ENCODE peak calls at places on chromosomes 1 and 21, in seven cellular contexts. One of them, this sample, is unnamed.

GRCh38 chr1:199913313-199913712 is 114.2 kb upstream of the NR5A2 start:
- DNase-seq in SK-N-SH: no peak
- DNase-seq in effector memory CD4-positive, alpha-beta T cell: no peak
- DNase-seq in tibial artery: no peak
- DNase-seq in neural progenitor cell: no peak
- DNase-seq in heart left ventricle: no peak
- DNase-seq in endodermal cell: no peak
- DNase-seq in this sample: no peak

GRCh38 chr1:95408506-95409136 is 174.6 kb downstream of the RWDD3 start:
- DNase-seq in neural progenitor cell: peak; percentile 22
- DNase-seq in heart left ventricle: no peak
- DNase-seq in tibial artery: no peak
- DNase-seq in SK-N-SH: no peak
- DNase-seq in effector memory CD4-positive, alpha-beta T cell: no peak
- DNase-seq in endodermal cell: no peak
- DNase-seq in this sample: no peak

GRCh38 chr21:16407403-16408279 is 677.9 kb downstream of the USP25 start:
- DNase-seq in neural progenitor cell: no peak
- DNase-seq in tibial artery: no peak
- DNase-seq in SK-N-SH: peak; percentile 24
- DNase-seq in effector memory CD4-positive, alpha-beta T cell: no peak
- DNase-seq in endodermal cell: no peak
- DNase-seq in heart left ventricle: no peak
- DNase-seq in this sample: no peak

GRCh38 chr1:169483500-169483966 is 2.2 kb downstream of the SLC19A2 start:
- DNase-seq in effector memory CD4-positive, alpha-beta T cell: no peak
- DNase-seq in SK-N-SH: no peak
- DNase-seq in tibial artery: peak; percentile 53
- DNase-seq in neural progenitor cell: no peak
- DNase-seq in heart left ventricle: peak; percentile 34
- DNase-seq in endodermal cell: no peak
- DNase-seq in this sample: no peak

GRCh38 chr1:35316264-35316663 is 47.8 kb downstream of the ZMYM4 start:
- DNase-seq in effector memory CD4-positive, alpha-beta T cell: no peak
- DNase-seq in heart left ventricle: no peak
- DNase-seq in neural progenitor cell: no peak
- DNase-seq in tibial artery: no peak
- DNase-seq in SK-N-SH: no peak
- DNase-seq in endodermal cell: no peak
- DNase-seq in this sample: no peak

GRCh38 chr1:18646776-18647410 is 16.2 kb downstream of the PAX7 start:
- DNase-seq in tibial artery: no peak
- DNase-seq in neural progenitor cell: peak; percentile 87
- DNase-seq in heart left ventricle: no peak
- DNase-seq in SK-N-SH: peak; percentile 71
- DNase-seq in endodermal cell: peak; percentile 82
- DNase-seq in effector memory CD4-positive, alpha-beta T cell: no peak
- DNase-seq in this sample: no peak

GRCh38 chr1:11997081-11997851 is 17.0 kb downstream of the MFN2 start:
- DNase-seq in neural progenitor cell: no peak
- DNase-seq in SK-N-SH: no peak
- DNase-seq in effector memory CD4-positive, alpha-beta T cell: no peak
- DNase-seq in tibial artery: no peak
- DNase-seq in heart left ventricle: no peak
- DNase-seq in endodermal cell: no peak
- DNase-seq in this sample: no peak

GRCh38 chr1:169345500-169345899 is 22.1 kb downstream of the NME7 start:
- DNase-seq in SK-N-SH: no peak
- DNase-seq in neural progenitor cell: no peak
- DNase-seq in heart left ventricle: no peak
- DNase-seq in endodermal cell: no peak
- DNase-seq in effector memory CD4-positive, alpha-beta T cell: no peak
- DNase-seq in tibial artery: no peak
- DNase-seq in this sample: no peak

GRCh38 chr1:209645574-209646452 is 6.4 kb downstream of the LAMB3 start:
- DNase-seq in neural progenitor cell: no peak
- DNase-seq in endodermal cell: no peak
- DNase-seq in tibial artery: no peak
- DNase-seq in SK-N-SH: no peak
- DNase-seq in effector memory CD4-positive, alpha-beta T cell: no peak
- DNase-seq in heart left ventricle: no peak
- DNase-seq in this sample: peak; percentile 76

GRCh38 chr1:207088731-207089626 is at the start of gene C4BPB:
- DNase-seq in heart left ventricle: no peak
- DNase-seq in endodermal cell: no peak
- DNase-seq in tibial artery: no peak
- DNase-seq in neural progenitor cell: peak; percentile 9
- DNase-seq in SK-N-SH: no peak
- DNase-seq in effector memory CD4-positive, alpha-beta T cell: no peak
- DNase-seq in this sample: no peak

GRCh38 chr1:153697191-153697872 is 18.8 kb downstream of the NPR1 start:
- DNase-seq in neural progenitor cell: peak; percentile 21
- DNase-seq in SK-N-SH: peak; percentile 27
- DNase-seq in endodermal cell: peak; percentile 91
- DNase-seq in tibial artery: peak; percentile 68
- DNase-seq in effector memory CD4-positive, alpha-beta T cell: no peak
- DNase-seq in heart left ventricle: peak; percentile 78
- DNase-seq in this sample: peak; percentile 89
- H3K27ac ChIP-seq in neural progenitor cell: no peak overlapping the region
- H3K27ac ChIP-seq in SK-N-SH: no peak overlapping the region
- H3K27ac ChIP-seq in endodermal cell: peak overlapping the region; percentile 93
- H3K27ac ChIP-seq in tibial artery: peak overlapping the region; percentile 86
- H3K27ac ChIP-seq in effector memory CD4-positive, alpha-beta T cell: no peak overlapping the region
- H3K27ac ChIP-seq in heart left ventricle: peak overlapping the region; percentile 85
- H3K27ac ChIP-seq in this sample: peak overlapping the region; percentile 97

DNA sequence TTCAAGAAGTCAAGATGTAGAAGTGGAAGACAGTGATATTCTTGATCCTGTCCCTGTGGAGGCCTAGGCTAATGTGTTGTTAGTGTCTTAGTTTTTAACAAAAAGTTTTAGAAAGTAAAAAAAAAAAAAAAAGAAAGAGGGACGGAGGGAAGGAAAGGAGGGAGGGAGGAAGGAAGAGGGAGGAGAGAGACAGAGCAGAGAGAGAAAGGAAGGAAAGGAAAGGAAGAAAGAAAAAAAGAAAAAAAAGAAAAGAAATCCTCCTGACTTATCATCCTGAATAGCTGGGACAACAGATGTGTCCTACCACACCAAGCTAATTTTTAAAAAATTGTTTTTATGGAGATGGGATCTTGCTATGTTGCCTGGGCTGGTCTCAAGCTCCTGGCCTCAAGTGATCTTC is 24.6 kb downstream of the PHACTR4 start:
- DNase-seq in neural progenitor cell: no peak
- DNase-seq in heart left ventricle: no peak
- DNase-seq in endodermal cell: no peak
- DNase-seq in SK-N-SH: no peak
- DNase-seq in effector memory CD4-positive, alpha-beta T cell: no peak
- DNase-seq in tibial artery: no peak
- DNase-seq in this sample: no peak
- H3K27ac ChIP-seq in neural progenitor cell: no peak overlapping the region
- H3K27ac ChIP-seq in heart left ventricle: no peak overlapping the region
- H3K27ac ChIP-seq in endodermal cell: no peak overlapping the region
- H3K27ac ChIP-seq in SK-N-SH: no peak overlapping the region
- H3K27ac ChIP-seq in effector memory CD4-positive, alpha-beta T cell: no peak overlapping the region
- H3K27ac ChIP-seq in tibial artery: no peak overlapping the region
- H3K27ac ChIP-seq in this sample: no peak overlapping the region

GRCh38 chr1:60037669-60038068 is 35.9 kb downstream of the C1orf87 start:
- DNase-seq in effector memory CD4-positive, alpha-beta T cell: no peak
- DNase-seq in endodermal cell: no peak
- DNase-seq in heart left ventricle: no peak
- DNase-seq in neural progenitor cell: no peak
- DNase-seq in SK-N-SH: no peak
- DNase-seq in tibial artery: no peak
- DNase-seq in this sample: no peak
- H3K27ac ChIP-seq in effector memory CD4-positive, alpha-beta T cell: no peak overlapping the region
- H3K27ac ChIP-seq in endodermal cell: no peak overlapping the region
- H3K27ac ChIP-seq in heart left ventricle: no peak overlapping the region
- H3K27ac ChIP-seq in neural progenitor cell: no peak overlapping the region
- H3K27ac ChIP-seq in SK-N-SH: no peak overlapping the region
- H3K27ac ChIP-seq in tibial artery: no peak overlapping the region
- H3K27ac ChIP-seq in this sample: no peak overlapping the region

GRCh38 chr1:80101159-80101558 is 1094.6 kb upstream of the ADGRL4 start:
- DNase-seq in SK-N-SH: no peak
- DNase-seq in heart left ventricle: no peak
- DNase-seq in effector memory CD4-positive, alpha-beta T cell: no peak
- DNase-seq in neural progenitor cell: no peak
- DNase-seq in endodermal cell: no peak
- DNase-seq in tibial artery: no peak
- DNase-seq in this sample: no peak
- H3K27ac ChIP-seq in SK-N-SH: no peak overlapping the region
- H3K27ac ChIP-seq in heart left ventricle: no peak overlapping the region
- H3K27ac ChIP-seq in effector memory CD4-positive, alpha-beta T cell: no peak overlapping the region
- H3K27ac ChIP-seq in neural progenitor cell: no peak overlapping the region
- H3K27ac ChIP-seq in endodermal cell: no peak overlapping the region
- H3K27ac ChIP-seq in tibial artery: no peak overlapping the region
- H3K27ac ChIP-seq in this sample: no peak overlapping the region

DNA sequence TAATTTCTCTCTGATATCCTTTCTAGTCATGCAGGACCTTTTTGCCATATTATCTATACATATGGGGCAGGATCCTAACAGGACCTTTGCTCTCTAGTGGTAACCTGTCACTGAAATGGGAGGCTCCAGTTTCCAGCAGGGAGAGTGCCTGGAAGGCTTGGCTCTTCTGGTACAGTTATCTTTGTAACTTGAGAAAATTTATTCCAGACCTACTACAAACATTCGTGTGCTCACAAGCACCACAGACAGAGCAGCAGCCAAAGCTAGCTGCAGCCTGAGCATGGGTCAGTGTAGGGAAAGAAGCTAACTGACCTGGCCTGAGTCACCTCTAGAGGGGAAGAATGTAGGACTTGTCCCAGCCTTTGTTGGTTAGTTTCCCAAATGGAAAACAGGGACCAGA is 86.5 kb upstream of the MACF1 start:
- DNase-seq in tibial artery: no peak
- DNase-seq in endodermal cell: no peak
- DNase-seq in heart left ventricle: no peak
- DNase-seq in neural progenitor cell: no peak
- DNase-seq in SK-N-SH: no peak
- DNase-seq in effector memory CD4-positive, alpha-beta T cell: no peak
- DNase-seq in this sample: no peak
- H3K27ac ChIP-seq in tibial artery: peak overlapping the region; percentile 21
- H3K27ac ChIP-seq in endodermal cell: no peak overlapping the region
- H3K27ac ChIP-seq in heart left ventricle: peak overlapping the region; percentile 50
- H3K27ac ChIP-seq in neural progenitor cell: peak overlapping the region; percentile 38
- H3K27ac ChIP-seq in SK-N-SH: no peak overlapping the region
- H3K27ac ChIP-seq in effector memory CD4-positive, alpha-beta T cell: no peak overlapping the region
- H3K27ac ChIP-seq in this sample: no peak overlapping the region

DNA sequence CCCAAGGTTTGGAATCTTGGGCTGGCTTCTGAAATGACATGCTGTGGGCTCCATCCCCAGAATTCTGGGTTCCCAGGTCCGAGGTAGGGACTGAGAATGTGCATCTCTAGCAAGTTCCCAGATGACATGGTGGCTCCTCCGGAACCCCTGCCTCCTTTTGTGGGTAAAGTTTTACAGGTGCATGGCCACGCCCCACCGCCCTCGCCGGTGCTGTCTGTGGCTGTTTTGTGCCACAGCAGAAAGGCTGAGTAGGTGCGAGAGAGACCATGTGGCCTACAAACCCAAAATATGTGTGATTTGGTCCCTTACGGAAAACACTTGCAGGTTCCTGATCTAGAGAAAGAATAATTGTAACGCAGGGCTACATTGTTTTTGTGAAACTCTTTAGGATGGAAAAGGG is 30.9 kb downstream of the SKI start:
- DNase-seq in endodermal cell: no peak
- DNase-seq in SK-N-SH: no peak
- DNase-seq in heart left ventricle: no peak
- DNase-seq in effector memory CD4-positive, alpha-beta T cell: peak; percentile 63
- DNase-seq in neural progenitor cell: no peak
- DNase-seq in tibial artery: no peak
- DNase-seq in this sample: peak; percentile 32
- H3K27ac ChIP-seq in endodermal cell: no peak overlapping the region
- H3K27ac ChIP-seq in SK-N-SH: no peak overlapping the region
- H3K27ac ChIP-seq in heart left ventricle: no peak overlapping the region
- H3K27ac ChIP-seq in effector memory CD4-positive, alpha-beta T cell: peak overlapping the region; percentile 68
- H3K27ac ChIP-seq in neural progenitor cell: no peak overlapping the region
- H3K27ac ChIP-seq in tibial artery: peak overlapping the region; percentile 27
- H3K27ac ChIP-seq in this sample: no peak overlapping the region

This sample was measured in right cardiac atrium.